ENCODE peak calls at places on chromosome 12, in five cellular contexts. One of them, this sample, is unnamed.

GRCh38 chr12:42128327-42128726 is 16.3 kb downstream of the GXYLT1 start:
- DNase-seq in astrocyte of the spinal cord: peak
- DNase-seq in cardiac fibroblast: no peak
- DNase-seq in brain microvascular endothelial cell: peak
- DNase-seq in esophagus squamous epithelium: no peak
- DNase-seq in this sample: no peak

GRCh38 chr12:13915096-13915495 is 66.3 kb downstream of the GRIN2B start:
- DNase-seq in esophagus squamous epithelium: no peak
- DNase-seq in astrocyte of the spinal cord: no peak
- DNase-seq in cardiac fibroblast: no peak
- DNase-seq in brain microvascular endothelial cell: no peak
- DNase-seq in this sample: no peak

GRCh38 chr12:130526813-130527212 is 189.1 kb downstream of the PIWIL1 start:
- DNase-seq in astrocyte of the spinal cord: no peak
- DNase-seq in cardiac fibroblast: no peak
- DNase-seq in esophagus squamous epithelium: no peak
- DNase-seq in brain microvascular endothelial cell: peak
- DNase-seq in this sample: no peak

GRCh38 chr12:88448337-88448944 is 131.8 kb downstream of the KITLG start:
- DNase-seq in astrocyte of the spinal cord: peak
- DNase-seq in brain microvascular endothelial cell: no peak
- DNase-seq in cardiac fibroblast: no peak
- DNase-seq in esophagus squamous epithelium: no peak
- DNase-seq in this sample: no peak

GRCh38 chr12:124915249-124916236 is 1.1 kb upstream of the UBC start:
- DNase-seq in esophagus squamous epithelium: no peak
- DNase-seq in brain microvascular endothelial cell: no peak
- DNase-seq in astrocyte of the spinal cord: no peak
- DNase-seq in cardiac fibroblast: peak
- DNase-seq in this sample: no peak

GRCh38 chr12:130972589-130972950 is 18.9 kb downstream of the ADGRD1 start:
- DNase-seq in esophagus squamous epithelium: no peak
- DNase-seq in astrocyte of the spinal cord: no peak
- DNase-seq in cardiac fibroblast: no peak
- DNase-seq in brain microvascular endothelial cell: no peak
- DNase-seq in this sample: no peak

GRCh38 chr12:76450690-76451089 is 102.5 kb upstream of the BBS10 start:
- DNase-seq in cardiac fibroblast: peak
- DNase-seq in esophagus squamous epithelium: no peak
- DNase-seq in brain microvascular endothelial cell: peak
- DNase-seq in astrocyte of the spinal cord: peak
- DNase-seq in this sample: no peak

GRCh38 chr12:3218150-3218845 is 141.1 kb downstream of the TSPAN9 start:
- DNase-seq in brain microvascular endothelial cell: peak
- DNase-seq in cardiac fibroblast: peak
- DNase-seq in astrocyte of the spinal cord: peak
- DNase-seq in esophagus squamous epithelium: no peak
- DNase-seq in this sample: peak

GRCh38 chr12:99119943-99120342 is 474.9 kb downstream of the APAF1 start:
- DNase-seq in astrocyte of the spinal cord: no peak
- DNase-seq in esophagus squamous epithelium: no peak
- DNase-seq in brain microvascular endothelial cell: no peak
- DNase-seq in cardiac fibroblast: no peak
- DNase-seq in this sample: no peak

GRCh38 chr12:58919271-58920101 is 818 bp downstream of the LRIG3 start:
- DNase-seq in brain microvascular endothelial cell: peak
- DNase-seq in cardiac fibroblast: peak
- DNase-seq in esophagus squamous epithelium: no peak
- DNase-seq in astrocyte of the spinal cord: peak
- DNase-seq in this sample: no peak

GRCh38 chr12:130715996-130716917 is at the start of gene RIMBP2:
- DNase-seq in cardiac fibroblast: peak
- DNase-seq in astrocyte of the spinal cord: no peak
- DNase-seq in esophagus squamous epithelium: no peak
- DNase-seq in brain microvascular endothelial cell: peak
- DNase-seq in this sample: no peak

GRCh38 chr12:8948711-8949524 is 527 bp downstream of the M6PR start:
- DNase-seq in astrocyte of the spinal cord: peak
- DNase-seq in esophagus squamous epithelium: no peak
- DNase-seq in brain microvascular endothelial cell: peak
- DNase-seq in cardiac fibroblast: peak
- DNase-seq in this sample: no peak

GRCh38 chr12:124916370-124917134 is 2.1 kb upstream of the UBC start:
- DNase-seq in astrocyte of the spinal cord: peak
- DNase-seq in esophagus squamous epithelium: no peak
- DNase-seq in cardiac fibroblast: peak
- DNase-seq in brain microvascular endothelial cell: peak
- DNase-seq in this sample: no peak

GRCh38 chr12:127230843-127231260 is 1036.1 kb upstream of the TMEM132C start:
- DNase-seq in astrocyte of the spinal cord: peak
- DNase-seq in cardiac fibroblast: peak
- DNase-seq in brain microvascular endothelial cell: peak
- DNase-seq in esophagus squamous epithelium: no peak
- DNase-seq in this sample: peak

GRCh38 chr12:724194-724855 is 28.1 kb upstream of the WNK1 start:
- DNase-seq in cardiac fibroblast: no peak
- DNase-seq in astrocyte of the spinal cord: peak
- DNase-seq in esophagus squamous epithelium: no peak
- DNase-seq in brain microvascular endothelial cell: no peak
- DNase-seq in this sample: no peak

GRCh38 chr12:93266-94005 is 26.9 kb downstream of the IQSEC3 start:
- DNase-seq in astrocyte of the spinal cord: no peak
- DNase-seq in brain microvascular endothelial cell: no peak
- DNase-seq in cardiac fibroblast: no peak
- DNase-seq in esophagus squamous epithelium: no peak
- DNase-seq in this sample: no peak

GRCh38 chr12:130577348-130577747 is 138.8 kb downstream of the RIMBP2 start:
- DNase-seq in cardiac fibroblast: no peak
- DNase-seq in esophagus squamous epithelium: no peak
- DNase-seq in astrocyte of the spinal cord: no peak
- DNase-seq in brain microvascular endothelial cell: no peak
- DNase-seq in this sample: no peak

GRCh38 chr12:77349703-77350102 is 284.3 kb upstream of the E2F7 start:
- DNase-seq in esophagus squamous epithelium: no peak
- DNase-seq in brain microvascular endothelial cell: no peak
- DNase-seq in cardiac fibroblast: no peak
- DNase-seq in astrocyte of the spinal cord: peak
- DNase-seq in this sample: no peak

GRCh38 chr12:89856431-89856830 is 147.8 kb upstream of the ATP2B1 start:
- DNase-seq in astrocyte of the spinal cord: peak
- DNase-seq in cardiac fibroblast: peak
- DNase-seq in esophagus squamous epithelium: no peak
- DNase-seq in brain microvascular endothelial cell: peak
- DNase-seq in this sample: no peak

GRCh38 chr12:110693731-110694130 is 4.8 kb upstream of the HVCN1 start:
- DNase-seq in cardiac fibroblast: peak
- DNase-seq in esophagus squamous epithelium: no peak
- DNase-seq in astrocyte of the spinal cord: no peak
- DNase-seq in brain microvascular endothelial cell: peak
- DNase-seq in this sample: no peak

GRCh38 chr12:10601860-10602259 is 11.5 kb downstream of the MAGOHB start:
- DNase-seq in cardiac fibroblast: no peak
- DNase-seq in brain microvascular endothelial cell: no peak
- DNase-seq in astrocyte of the spinal cord: no peak
- DNase-seq in esophagus squamous epithelium: no peak
- DNase-seq in this sample: no peak

GRCh38 chr12:31645944-31646343 is 13.5 kb upstream of the ETFBKMT start:
- DNase-seq in cardiac fibroblast: no peak
- DNase-seq in astrocyte of the spinal cord: no peak
- DNase-seq in brain microvascular endothelial cell: no peak
- DNase-seq in esophagus squamous epithelium: no peak
- DNase-seq in this sample: no peak

GRCh38 chr12:94710933-94711332 is 60.6 kb upstream of the TMCC3 start:
- DNase-seq in astrocyte of the spinal cord: no peak
- DNase-seq in esophagus squamous epithelium: no peak
- DNase-seq in cardiac fibroblast: no peak
- DNase-seq in brain microvascular endothelial cell: no peak
- DNase-seq in this sample: no peak

GRCh38 chr12:92110083-92110640 is 35.5 kb downstream of the BTG1 start:
- DNase-seq in astrocyte of the spinal cord: no peak
- DNase-seq in esophagus squamous epithelium: no peak
- DNase-seq in brain microvascular endothelial cell: no peak
- DNase-seq in cardiac fibroblast: no peak
- DNase-seq in this sample: no peak

DNA sequence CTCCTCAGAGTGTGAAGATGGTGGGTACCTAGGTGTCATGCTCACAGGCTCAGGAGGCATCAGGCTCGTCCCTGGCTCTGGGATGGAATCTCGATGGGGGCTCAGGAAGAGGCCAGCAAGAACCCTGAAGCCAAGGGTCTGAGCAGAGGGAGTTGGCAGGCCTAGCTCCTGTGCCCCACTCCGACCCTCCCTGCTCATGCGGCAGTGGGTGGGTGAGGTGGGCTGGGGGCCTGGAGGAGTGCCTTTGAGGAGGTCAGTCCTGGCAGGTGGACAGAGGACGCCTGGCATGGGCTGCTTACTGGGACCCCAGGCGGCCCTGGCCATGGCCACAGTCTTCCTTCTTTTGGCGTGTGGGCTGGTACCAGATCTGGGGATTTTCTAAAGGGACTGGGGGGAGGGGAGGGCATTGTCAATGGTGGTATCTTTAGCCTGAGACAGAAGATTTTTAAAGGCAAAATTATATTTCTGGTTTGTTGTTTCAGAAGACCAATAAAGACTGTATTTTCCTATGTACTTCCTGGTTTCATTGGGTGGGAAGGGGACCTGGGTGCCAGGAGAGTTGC is 16.0 kb downstream of the LRTM2 start:
- DNase-seq in esophagus squamous epithelium: no peak
- DNase-seq in astrocyte of the spinal cord: no peak
- DNase-seq in cardiac fibroblast: no peak
- DNase-seq in brain microvascular endothelial cell: no peak
- DNase-seq in this sample: no peak
- TF ChIP-seq CTCF in esophagus squamous epithelium: no peak
- TF ChIP-seq CTCF in astrocyte of the spinal cord: no peak
- TF ChIP-seq CTCF in cardiac fibroblast: no peak
- TF ChIP-seq CTCF in brain microvascular endothelial cell: no peak
- TF ChIP-seq CTCF in this sample: no peak

DNA sequence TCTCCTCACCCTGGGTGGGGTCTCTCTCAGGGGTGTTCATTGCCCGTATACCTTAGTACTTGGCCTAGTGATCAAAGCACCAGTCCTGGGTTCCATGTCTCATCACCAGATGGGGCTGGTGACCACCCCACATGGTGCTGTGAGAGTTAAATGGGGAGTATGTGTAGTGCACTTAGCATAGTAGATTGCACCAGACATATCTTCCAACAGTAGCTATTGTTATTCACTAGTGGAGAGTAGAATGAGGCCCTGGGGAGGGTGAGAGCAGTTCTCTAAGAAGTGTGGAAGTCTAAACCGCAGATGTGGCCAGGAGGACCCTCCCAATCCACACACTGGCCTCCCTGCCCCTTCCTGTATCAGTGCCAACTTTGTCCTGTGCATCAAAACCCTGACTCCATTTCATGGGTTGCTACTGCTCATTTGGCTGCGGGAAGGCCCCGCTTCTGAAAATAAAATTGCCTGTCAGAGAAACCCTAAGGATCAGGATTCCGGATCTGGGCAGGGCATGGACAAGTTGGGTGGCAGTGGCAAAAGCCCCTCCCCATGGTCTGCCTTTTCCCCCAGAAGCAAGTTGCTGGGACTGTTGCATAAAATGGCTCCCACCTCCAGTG is 4.4 kb downstream of the CD9 start:
- DNase-seq in brain microvascular endothelial cell: no peak
- DNase-seq in esophagus squamous epithelium: no peak
- DNase-seq in cardiac fibroblast: peak
- DNase-seq in astrocyte of the spinal cord: no peak
- DNase-seq in this sample: no peak
- TF ChIP-seq CTCF in brain microvascular endothelial cell: no peak
- TF ChIP-seq CTCF in esophagus squamous epithelium: no peak
- TF ChIP-seq CTCF in cardiac fibroblast: no peak
- TF ChIP-seq CTCF in astrocyte of the spinal cord: no peak
- TF ChIP-seq CTCF in this sample: no peak

GRCh38 chr12:96301732-96302131 is 98.5 kb downstream of the CDK17 start:
- DNase-seq in brain microvascular endothelial cell: no peak
- DNase-seq in astrocyte of the spinal cord: no peak
- DNase-seq in esophagus squamous epithelium: no peak
- DNase-seq in cardiac fibroblast: no peak
- DNase-seq in this sample: no peak

GRCh38 chr12:96302706-96303310 is 97.4 kb downstream of the CDK17 start:
- DNase-seq in cardiac fibroblast: no peak
- DNase-seq in esophagus squamous epithelium: no peak
- DNase-seq in brain microvascular endothelial cell: no peak
- DNase-seq in astrocyte of the spinal cord: no peak
- DNase-seq in this sample: no peak

GRCh38 chr12:96303656-96304055 is 96.6 kb downstream of the CDK17 start:
- DNase-seq in brain microvascular endothelial cell: no peak
- DNase-seq in astrocyte of the spinal cord: peak
- DNase-seq in cardiac fibroblast: peak
- DNase-seq in esophagus squamous epithelium: no peak
- DNase-seq in this sample: no peak

GRCh38 chr12:96297504-96297903 is 102.7 kb downstream of the CDK17 start:
- DNase-seq in astrocyte of the spinal cord: no peak
- DNase-seq in esophagus squamous epithelium: no peak
- DNase-seq in brain microvascular endothelial cell: no peak
- DNase-seq in cardiac fibroblast: no peak
- DNase-seq in this sample: no peak

DNA sequence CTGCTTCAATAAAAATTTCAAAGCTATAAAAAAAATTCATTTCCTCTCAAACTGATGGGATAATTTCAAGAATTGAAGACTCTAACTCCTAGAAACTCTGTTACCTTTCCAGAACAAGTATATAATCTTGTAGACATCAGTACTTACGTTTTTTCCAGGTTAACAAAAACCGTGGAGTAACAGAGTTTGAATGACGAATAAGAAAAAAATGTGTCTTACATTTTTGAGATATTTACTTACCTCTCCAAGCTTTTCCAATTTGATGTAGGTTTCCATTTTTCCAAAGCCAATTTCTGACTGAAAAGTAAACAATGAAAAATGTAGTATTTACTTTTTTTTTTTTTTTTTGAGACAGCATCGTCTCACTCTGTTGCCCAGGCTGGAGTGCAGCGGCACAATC is 100.2 kb downstream of the CDK17 start:
- DNase-seq in cardiac fibroblast: no peak
- DNase-seq in astrocyte of the spinal cord: no peak
- DNase-seq in esophagus squamous epithelium: no peak
- DNase-seq in brain microvascular endothelial cell: no peak
- DNase-seq in this sample: no peak
- TF ChIP-seq CTCF in cardiac fibroblast: no peak
- TF ChIP-seq CTCF in astrocyte of the spinal cord: no peak
- TF ChIP-seq CTCF in esophagus squamous epithelium: no peak
- TF ChIP-seq CTCF in brain microvascular endothelial cell: no peak
- TF ChIP-seq CTCF in this sample: no peak

GRCh38 chr12:114701553-114701952 is 17.6 kb upstream of the TBX3 start:
- DNase-seq in esophagus squamous epithelium: no peak
- DNase-seq in astrocyte of the spinal cord: no peak
- DNase-seq in brain microvascular endothelial cell: no peak
- DNase-seq in cardiac fibroblast: no peak
- DNase-seq in this sample: no peak

GRCh38 chr12:114702462-114702861 is 18.5 kb upstream of the TBX3 start:
- DNase-seq in esophagus squamous epithelium: no peak
- DNase-seq in cardiac fibroblast: no peak
- DNase-seq in brain microvascular endothelial cell: no peak
- DNase-seq in astrocyte of the spinal cord: no peak
- DNase-seq in this sample: no peak

GRCh38 chr12:114701104-114701414 is 17.1 kb upstream of the TBX3 start:
- DNase-seq in brain microvascular endothelial cell: no peak
- DNase-seq in esophagus squamous epithelium: no peak
- DNase-seq in cardiac fibroblast: no peak
- DNase-seq in astrocyte of the spinal cord: no peak
- DNase-seq in this sample: no peak

GRCh38 chr12:114700392-114701103 is 16.6 kb upstream of the TBX3 start:
- DNase-seq in astrocyte of the spinal cord: peak
- DNase-seq in esophagus squamous epithelium: no peak
- DNase-seq in cardiac fibroblast: no peak
- DNase-seq in brain microvascular endothelial cell: no peak
- DNase-seq in this sample: no peak

GRCh38 chr12:114703060-114703493 is 19.1 kb upstream of the TBX3 start:
- DNase-seq in astrocyte of the spinal cord: no peak
- DNase-seq in brain microvascular endothelial cell: no peak
- DNase-seq in cardiac fibroblast: no peak
- DNase-seq in esophagus squamous epithelium: no peak
- DNase-seq in this sample: no peak
- TF ChIP-seq CTCF in astrocyte of the spinal cord: no peak
- TF ChIP-seq CTCF in brain microvascular endothelial cell: no peak
- TF ChIP-seq CTCF in cardiac fibroblast: no peak
- TF ChIP-seq CTCF in esophagus squamous epithelium: no peak
- TF ChIP-seq CTCF in this sample: no peak

This sample was measured in AG09319.